ENCODE peak calls at places on chromosomes 3 and 15, in seven cellular contexts. H is lower leg skin, C is HFFc6, R is fibroblast of the aortic adventitia, A is left ventricle myocardium inferior, M is neural crest cell, U is suprapubic skin. L is an unnamed sample.

GRCh38 chr3:112395166-112395894 is 62.4 kb downstream of the CD200 start:
- DNase-seq in M (no peak), C (no peak), H (no peak), R (peak), U (no peak), A (no peak), L (no peak)

GRCh38 chr3:113405180-113405579 is 36.1 kb downstream of the CFAP44 start:
- DNase-seq in H (no peak), M (no peak), U (no peak), C (peak), A (no peak), R (peak), L (no peak)

GRCh38 chr3:134709563-134710312 is 58.9 kb upstream of the KY start:
- DNase-seq in C (peak), U (no peak), R (peak), M (no peak), H (no peak), A (no peak), L (no peak)

GRCh38 chr3:168622795-168623194 is 527.1 kb upstream of the GOLIM4 start:
- DNase-seq in R (no peak), C (no peak), A (no peak), U (no peak), H (no peak), M (no peak), L (no peak)

GRCh38 chr3:29514912-29515311 is 234.0 kb downstream of the RBMS3 start:
- DNase-seq in R (no peak), M (no peak), C (no peak), U (no peak), A (no peak), H (no peak), L (no peak)

GRCh38 chr3:44117239-44117638 is 124.4 kb upstream of the TOPAZ1 start:
- DNase-seq in U (no peak), A (no peak), M (no peak), C (no peak), R (no peak), H (no peak), L (no peak)

GRCh38 chr3:49493901-49494300 is 23.8 kb downstream of the DAG1 start:
- DNase-seq in R (peak), C (no peak), M (no peak), U (no peak), H (no peak), A (no peak), L (no peak)

GRCh38 chr15:79370716-79371115 is 59.8 kb downstream of the TMED3 start:
- DNase-seq in R (peak), U (no peak), M (no peak), H (no peak), C (peak), A (no peak), L (peak)

GRCh38 chr3:189361103-189361835 is 189.5 kb downstream of the TPRG1 start:
- DNase-seq in C (no peak), M (no peak), U (no peak), R (peak), H (no peak), A (no peak), L (no peak)

GRCh38 chr3:196179380-196180308 is 31.6 kb downstream of the ZDHHC19 start:
- DNase-seq in A (no peak), H (no peak), M (peak), R (peak), U (no peak), C (no peak), L (no peak)

GRCh38 chr3:65669163-65669875 is 369.4 kb downstream of the MAGI1 start:
- DNase-seq in A (no peak), M (no peak), C (no peak), H (no peak), R (peak), U (no peak), L (no peak)

GRCh38 chr15:38680780-38681179 is 116.2 kb upstream of the RASGRP1 start:
- DNase-seq in R (no peak), M (no peak), U (no peak), C (no peak), A (no peak), H (no peak), L (no peak)

GRCh38 chr3:47017504-47018268 is 38.2 kb downstream of the NBEAL2 start:
- DNase-seq in M (no peak), U (no peak), H (no peak), R (no peak), C (peak), A (no peak), L (no peak)

GRCh38 chr3:4341336-4341675 is 38.1 kb downstream of the SETMAR start:
- DNase-seq in M (no peak), C (no peak), R (no peak), H (no peak), U (no peak), A (no peak), L (no peak)

GRCh38 chr15:72472907-72473669 is 1.0 kb upstream of the ARIH1 start:
- DNase-seq in M (no peak), R (peak), H (no peak), A (no peak), U (no peak), C (no peak), L (no peak)

GRCh38 chr3:117681619-117682018 is 972.0 kb downstream of the TUSC7 start:
- DNase-seq in U (no peak), R (peak), H (no peak), A (no peak), C (peak), M (no peak), L (no peak)

GRCh38 chr3:158572766-158573060 is 1.7 kb downstream of the MLF1 start:
- DNase-seq in A (no peak), R (no peak), H (peak), M (no peak), U (no peak), C (no peak), L (no peak)

GRCh38 chr15:71761649-71762048 is 48.7 kb upstream of the NR2E3 start:
- DNase-seq in R (peak), U (no peak), C (peak), M (no peak), H (no peak), A (no peak), L (peak)

GRCh38 chr3:118354556-118354955 is 680.1 kb downstream of the IGSF11 start:
- DNase-seq in A (no peak), C (no peak), R (no peak), M (no peak), U (no peak), H (no peak), L (no peak)

GRCh38 chr3:32056559-32057290 is 49.7 kb upstream of the GPD1L start:
- DNase-seq in U (no peak), M (no peak), R (no peak), H (no peak), C (no peak), A (no peak), L (no peak)

GRCh38 chr15:69017978-69018377 is 3.5 kb downstream of the NOX5 start:
- DNase-seq in C (no peak), M (no peak), A (no peak), H (peak), U (no peak), R (no peak), L (no peak)

GRCh38 chr3:71069797-71070196 is 513.7 kb downstream of the FOXP1 start:
- DNase-seq in U (no peak), C (no peak), R (peak), A (peak), M (peak), H (peak), L (no peak)
- TF ChIP-seq CTCF in U (peak), C (peak), R (peak), A (peak), M (peak), H (peak), L (peak)

DNA sequence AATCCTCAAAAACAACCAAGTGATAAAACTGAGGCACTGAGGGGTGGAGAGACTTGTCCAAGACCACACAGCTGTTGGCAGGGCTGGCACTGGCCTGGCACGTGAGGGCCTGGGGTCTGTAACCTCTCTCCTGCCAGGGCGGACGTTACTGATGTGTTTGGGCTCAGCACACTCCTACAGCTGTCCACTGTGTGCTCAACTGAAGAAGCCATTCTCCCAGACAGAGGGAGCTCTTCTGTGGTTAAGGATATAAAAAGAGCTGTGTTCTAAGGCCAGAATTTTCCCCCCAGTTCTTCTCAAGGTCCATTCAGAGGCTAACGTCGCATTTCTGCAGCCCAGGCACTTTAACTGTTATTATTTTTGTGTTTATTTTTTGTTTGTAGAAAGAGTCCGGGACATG is 429.0 kb upstream of the ATP11B start:
- DNase-seq in A (no peak), R (no peak), M (no peak), C (no peak), U (no peak), H (no peak), L (no peak)
- TF ChIP-seq CTCF in A (no peak), R (no peak), M (no peak), C (no peak), U (no peak), H (no peak), L (no peak)

GRCh38 chr3:129934234-129935123 is 40.0 kb upstream of the TRH start:
- DNase-seq in H (no peak), A (no peak), M (peak), U (no peak), R (peak), C (no peak), L (no peak)

GRCh38 chr3:129940086-129940485 is 34.4 kb upstream of the TRH start:
- DNase-seq in A (no peak), H (no peak), M (no peak), R (no peak), C (peak), U (no peak), L (no peak)

GRCh38 chr3:129936757-129937156 is 37.8 kb upstream of the TRH start:
- DNase-seq in A (no peak), R (peak), M (no peak), H (no peak), C (peak), U (no peak), L (no peak)

GRCh38 chr3:129937717-129938116 is 36.8 kb upstream of the TRH start:
- DNase-seq in A (no peak), U (no peak), H (no peak), M (no peak), C (no peak), R (no peak), L (no peak)

GRCh38 chr3:129938140-129938930 is 36.2 kb upstream of the TRH start:
- DNase-seq in M (no peak), H (no peak), U (no peak), R (no peak), C (no peak), A (no peak), L (no peak)
- TF ChIP-seq CTCF in M (peak), H (no peak), U (no peak), R (peak), C (peak), A (peak), L (no peak)

GRCh38 chr3:145266368-145266767 is 894.6 kb downstream of the PLOD2 start:
- DNase-seq in M (no peak), R (no peak), C (no peak), U (no peak), H (no peak), A (no peak), L (no peak)
- TF ChIP-seq CTCF in M (no peak), R (no peak), C (no peak), U (no peak), H (no peak), A (no peak), L (no peak)

L was measured in BJ.